ENCODE peak calls at places on chromosomes 16 and 17, in seven cellular contexts. One of them, this sample, is unnamed.

GRCh38 chr16:23914935-23915549 is 79.3 kb downstream of the PRKCB start:
- DNase-seq in AG04449: no peak
- DNase-seq in kidney tubule cell: no peak
- DNase-seq in fibroblast of pulmonary artery: no peak
- DNase-seq in GM18507: no peak
- DNase-seq in RPMI7951: no peak
- DNase-seq in EL: no peak
- DNase-seq in this sample: no peak

GRCh38 chr17:68255731-68256538 is 8.1 kb downstream of the AMZ2 start:
- DNase-seq in AG04449: no peak
- DNase-seq in kidney tubule cell: no peak
- DNase-seq in fibroblast of pulmonary artery: no peak
- DNase-seq in GM18507: no peak
- DNase-seq in RPMI7951: no peak
- DNase-seq in EL: no peak
- DNase-seq in this sample: no peak

GRCh38 chr17:38559025-38559879 is 46.5 kb downstream of the SRCIN1 start:
- DNase-seq in AG04449: no peak
- DNase-seq in kidney tubule cell: peak; percentile 88
- DNase-seq in fibroblast of pulmonary artery: peak; percentile 60
- DNase-seq in GM18507: peak; percentile 75
- DNase-seq in RPMI7951: peak; percentile 79
- DNase-seq in EL: peak; percentile 88
- DNase-seq in this sample: peak; percentile 91

GRCh38 chr16:68083239-68083781 is 1.9 kb upstream of the NFATC3 start:
- DNase-seq in AG04449: no peak
- DNase-seq in kidney tubule cell: no peak
- DNase-seq in fibroblast of pulmonary artery: no peak
- DNase-seq in GM18507: no peak
- DNase-seq in RPMI7951: no peak
- DNase-seq in EL: no peak
- DNase-seq in this sample: no peak

GRCh38 chr17:77610980-77611641 is 347.4 kb upstream of the TNRC6C start:
- DNase-seq in AG04449: no peak
- DNase-seq in kidney tubule cell: no peak
- DNase-seq in fibroblast of pulmonary artery: no peak
- DNase-seq in GM18507: no peak
- DNase-seq in RPMI7951: no peak
- DNase-seq in EL: no peak
- DNase-seq in this sample: no peak

GRCh38 chr17:55825213-55825612 is 74.4 kb downstream of the PCTP start:
- DNase-seq in AG04449: no peak
- DNase-seq in kidney tubule cell: peak; percentile 13
- DNase-seq in fibroblast of pulmonary artery: no peak
- DNase-seq in GM18507: no peak
- DNase-seq in RPMI7951: peak; percentile 9
- DNase-seq in EL: no peak
- DNase-seq in this sample: peak; percentile 3

GRCh38 chr16:69443809-69444611 is 19.6 kb downstream of the CYB5B start:
- DNase-seq in AG04449: no peak
- DNase-seq in kidney tubule cell: no peak
- DNase-seq in fibroblast of pulmonary artery: peak; percentile 66
- DNase-seq in GM18507: no peak
- DNase-seq in RPMI7951: peak; percentile 71
- DNase-seq in EL: peak; percentile 62
- DNase-seq in this sample: no peak

GRCh38 chr17:44903012-44903685 is 3.9 kb upstream of the EFTUD2 start:
- DNase-seq in AG04449: no peak
- DNase-seq in kidney tubule cell: no peak
- DNase-seq in fibroblast of pulmonary artery: no peak
- DNase-seq in GM18507: no peak
- DNase-seq in RPMI7951: no peak
- DNase-seq in EL: no peak
- DNase-seq in this sample: no peak

GRCh38 chr16:67458121-67458641 is 22.8 kb downstream of the ATP6V0D1 start:
- DNase-seq in AG04449: no peak
- DNase-seq in kidney tubule cell: no peak
- DNase-seq in fibroblast of pulmonary artery: peak; percentile 34
- DNase-seq in GM18507: no peak
- DNase-seq in RPMI7951: no peak
- DNase-seq in EL: no peak
- DNase-seq in this sample: no peak

GRCh38 chr17:4881761-4882555 is 17.4 kb upstream of the C17orf107 start:
- DNase-seq in AG04449: no peak
- DNase-seq in kidney tubule cell: peak; percentile 67
- DNase-seq in fibroblast of pulmonary artery: peak; percentile 46
- DNase-seq in GM18507: peak; percentile 54
- DNase-seq in RPMI7951: no peak
- DNase-seq in EL: peak; percentile 31
- DNase-seq in this sample: peak; percentile 63

GRCh38 chr16:60091479-60091878 is 1357.4 kb upstream of the GOT2 start:
- DNase-seq in AG04449: no peak
- DNase-seq in kidney tubule cell: no peak
- DNase-seq in fibroblast of pulmonary artery: no peak
- DNase-seq in GM18507: no peak
- DNase-seq in RPMI7951: no peak
- DNase-seq in EL: peak; percentile 15
- DNase-seq in this sample: no peak

GRCh38 chr17:82389379-82389778 is 17.8 kb downstream of the UTS2R start:
- DNase-seq in AG04449: no peak
- DNase-seq in kidney tubule cell: no peak
- DNase-seq in fibroblast of pulmonary artery: no peak
- DNase-seq in GM18507: no peak
- DNase-seq in RPMI7951: no peak
- DNase-seq in EL: no peak
- DNase-seq in this sample: no peak

GRCh38 chr17:18025596-18026407 is 13.2 kb downstream of the ATPAF2 start:
- DNase-seq in AG04449: no peak
- DNase-seq in kidney tubule cell: peak; percentile 53
- DNase-seq in fibroblast of pulmonary artery: peak; percentile 59
- DNase-seq in GM18507: peak; percentile 61
- DNase-seq in RPMI7951: peak; percentile 84
- DNase-seq in EL: peak; percentile 75
- DNase-seq in this sample: no peak

GRCh38 chr17:73985466-73986015 is 217.9 kb upstream of the RPL38 start:
- DNase-seq in AG04449: no peak
- DNase-seq in kidney tubule cell: no peak
- DNase-seq in fibroblast of pulmonary artery: no peak
- DNase-seq in GM18507: no peak
- DNase-seq in RPMI7951: no peak
- DNase-seq in EL: no peak
- DNase-seq in this sample: no peak